ENCODE peak calls at places on chromosomes 11 and 22, in nine cellular contexts. H is cardiac muscle cell; F is CD8-positive, alpha-beta T cell; Y is neural progenitor cell; B is heart right ventricle; V is endothelial cell of umbilical vein; C is thoracic aorta; Q is adrenal gland; O is SK-N-SH. Z is an unnamed sample.

GRCh38 chr22:31647921-31648320 is 14.1 kb downstream of the PISD start:
- DNase-seq in H (no peak), F (no peak), Y (no peak), O (no peak), V (no peak), C (no peak), Q (no peak), B (no peak), Z (no peak)

GRCh38 chr11:11163669-11164377 is 189.2 kb downstream of the CSNK2A3 start:
- DNase-seq in F (no peak), H (no peak), B (no peak), Q (no peak), Y (no peak), C (no peak), O (no peak), V (no peak), Z (no peak)

GRCh38 chr11:123302751-123303195 is 107.7 kb upstream of the CLMP start:
- DNase-seq in B (no peak), C (no peak), O (no peak), Q (no peak), F (no peak), V (no peak), H (peak; percentile 56), Y (peak; percentile 27), Z (no peak)

GRCh38 chr11:2587976-2588748 is 111.6 kb downstream of the KCNQ1OT1 start:
- DNase-seq in F (no peak), C (no peak), O (peak; percentile 49), B (no peak), Q (peak; percentile 19), V (no peak), Y (no peak), H (no peak), Z (no peak)

GRCh38 chr11:26953770-26954392 is 40.0 kb upstream of the FIBIN start:
- DNase-seq in B (no peak), Y (no peak), V (peak; percentile 3), Q (no peak), F (no peak), H (peak; percentile 92), O (peak; percentile 27), C (no peak), Z (no peak)

GRCh38 chr11:131914299-131914902 is 544.0 kb downstream of the NTM start:
- DNase-seq in B (no peak), F (no peak), O (peak; percentile 34), Y (no peak), C (no peak), V (peak; percentile 20), Q (no peak), H (peak; percentile 41), Z (no peak)

GRCh38 chr22:37462426-37462825 is 23.8 kb downstream of the MFNG start:
- DNase-seq in Q (no peak), F (no peak), H (no peak), C (no peak), B (no peak), V (no peak), Y (no peak), O (peak; percentile 69), Z (no peak)

GRCh38 chr11:32121012-32121411 is 30.1 kb downstream of the RCN1 start:
- DNase-seq in H (no peak), F (no peak), Y (no peak), O (no peak), V (no peak), C (no peak), Q (no peak), B (no peak), Z (no peak)

GRCh38 chr11:68411501-68411991 is 49.0 kb upstream of the PPP6R3 start:
- DNase-seq in B (no peak), Y (no peak), O (no peak), F (no peak), H (no peak), V (no peak), C (no peak), Q (no peak), Z (peak; percentile 82)

GRCh38 chr11:70064726-70065317 is 13.3 kb upstream of the ANO1 start:
- DNase-seq in Y (no peak), V (no peak), H (no peak), C (no peak), F (no peak), B (no peak), O (no peak), Q (no peak), Z (no peak)

GRCh38 chr11:134883484-134883883 is 471.4 kb upstream of the B3GAT1 start:
- DNase-seq in F (no peak), H (no peak), Q (no peak), C (no peak), B (no peak), O (no peak), Y (no peak), V (no peak), Z (no peak)

GRCh38 chr11:104813532-104813931 is 84.7 kb downstream of the CASP12 start:
- DNase-seq in V (no peak), C (no peak), O (no peak), Y (no peak), H (no peak), F (no peak), Q (no peak), B (no peak), Z (no peak)

GRCh38 chr11:69662806-69663205 is 12.3 kb downstream of the LTO1 start:
- DNase-seq in F (no peak), Q (no peak), V (no peak), O (peak; percentile 19), H (no peak), Y (no peak), C (no peak), B (no peak), Z (peak; percentile 26)

GRCh38 chr11:117874910-117875396 is 1.5 kb downstream of the FXYD6 start:
- DNase-seq in Q (no peak), C (no peak), H (no peak), B (no peak), Y (no peak), V (no peak), O (no peak), F (no peak), Z (no peak)

GRCh38 chr11:117876341-117877119 is at the start of gene FXYD6:
- DNase-seq in C (no peak), Q (peak; percentile 55), B (peak; percentile 77), O (peak; percentile 95), V (no peak), H (peak; percentile 40), Y (peak; percentile 92), F (no peak), Z (no peak)

GRCh38 chr11:117876049-117876340 is 463 bp downstream of the FXYD6 start:
- DNase-seq in V (no peak), Q (no peak), Y (no peak), B (no peak), H (no peak), F (no peak), O (no peak), C (no peak), Z (no peak)

GRCh38 chr11:117874253-117874909 is 2.1 kb downstream of the FXYD6 start:
- DNase-seq in V (no peak), Y (peak; percentile 35), B (no peak), C (no peak), F (no peak), H (no peak), Q (no peak), O (no peak), Z (no peak)

DNA sequence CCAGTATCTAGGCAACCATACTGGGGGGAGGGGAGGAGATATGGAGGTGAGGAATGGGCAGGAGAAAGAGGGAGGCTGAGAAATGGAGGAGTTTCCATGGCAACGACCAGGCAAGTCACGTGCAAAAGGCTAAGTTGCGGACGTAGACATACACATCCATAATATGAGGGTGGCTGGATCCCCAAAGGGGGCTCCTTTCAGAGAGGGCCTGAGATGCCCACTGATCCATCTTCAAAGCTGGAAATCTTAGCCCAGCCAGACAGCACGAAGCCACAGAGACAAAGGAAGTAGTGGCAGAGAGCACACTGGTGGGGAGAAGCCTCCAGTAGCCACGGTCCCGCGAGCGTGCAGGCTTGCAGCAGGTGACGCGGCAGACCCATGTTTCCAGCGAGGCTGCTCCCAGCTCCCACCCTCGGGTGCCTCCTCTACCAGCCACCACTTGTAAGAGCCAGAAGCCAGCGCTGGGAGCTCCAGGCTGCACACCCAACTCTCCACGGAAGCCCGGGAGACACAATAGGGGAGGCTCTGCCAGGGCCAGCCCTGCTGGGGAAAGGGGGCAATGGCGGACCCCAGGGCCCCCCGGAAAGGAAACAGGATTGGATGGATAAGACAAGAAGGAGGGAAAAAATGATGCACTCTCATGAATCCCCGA is 935 bp downstream of the FXYD6 start:
- DNase-seq in O (peak; percentile 79), C (no peak), Y (peak; percentile 64), Q (no peak), B (no peak), F (no peak), H (no peak), V (no peak), Z (no peak)
- H3K27ac ChIP-seq in O (no peak overlapping the region), C (no peak overlapping the region), Y (no peak overlapping the region), Q (no peak overlapping the region), B (peak overlapping the region; percentile 96), F (no peak overlapping the region), H (no peak overlapping the region), V (no peak overlapping the region), Z (peak overlapping the region; percentile 79)

GRCh38 chr11:119934866-119935265 is 203.0 kb downstream of the TRIM29 start:
- DNase-seq in C (no peak), Y (no peak), O (peak; percentile 43), V (no peak), B (no peak), F (no peak), Q (no peak), H (no peak), Z (no peak)

GRCh38 chr11:119933584-119933983 is 204.3 kb downstream of the TRIM29 start:
- DNase-seq in O (no peak), B (no peak), V (no peak), C (no peak), Q (no peak), F (no peak), Y (no peak), H (no peak), Z (no peak)

GRCh38 chr11:119935341-119935925 is 202.5 kb downstream of the TRIM29 start:
- DNase-seq in H (no peak), Y (no peak), C (no peak), F (no peak), Q (no peak), O (peak; percentile 83), V (no peak), B (no peak), Z (no peak)

GRCh38 chr11:119933164-119933563 is 204.2 kb upstream of the NECTIN1 start:
- DNase-seq in Y (no peak), V (no peak), F (no peak), C (no peak), Q (no peak), O (peak; percentile 33), H (no peak), B (no peak), Z (no peak)

GRCh38 chr11:119934267-119934666 is 203.6 kb downstream of the TRIM29 start:
- DNase-seq in Q (no peak), B (no peak), Y (no peak), F (no peak), C (no peak), H (no peak), O (no peak), V (no peak), Z (no peak)
- H3K9me3 ChIP-seq in Q (no peaks in the 10 kb centered on the region), B (no peaks in the 10 kb centered on the region), Y (no peaks in the 10 kb centered on the region), F (no peaks in the 10 kb centered on the region), C (no peaks in the 10 kb centered on the region), H (no peaks in the 10 kb centered on the region), O (no peaks in the 10 kb centered on the region), V (no peaks in the 10 kb centered on the region), Z (no peaks in the 10 kb centered on the region)

GRCh38 chr11:122202951-122203456 is 87.0 kb upstream of the BLID start:
- DNase-seq in B (peak; percentile 66), H (peak; percentile 83), Y (peak; percentile 81), V (no peak), O (peak; percentile 79), Q (peak; percentile 77), F (no peak), C (no peak), Z (peak; percentile 60)
- H3K4me3 ChIP-seq in B (peak overlapping the region; percentile 36), H (no peak overlapping the region), Y (no peak overlapping the region), V (peak overlapping the region; percentile 72), O (peak overlapping the region; percentile 67), Q (no peak overlapping the region), F (no peak overlapping the region), C (peak overlapping the region; percentile 75), Z (no peak overlapping the region)

GRCh38 chr22:40535642-40536041 is 100.9 kb downstream of the MRTFA start:
- DNase-seq in B (no peak), F (no peak), H (no peak), V (no peak), Y (no peak), C (no peak), O (no peak), Q (no peak), Z (no peak)
- H3K27ac ChIP-seq in B (peak overlapping the region; percentile 59), F (no peak overlapping the region), H (peak overlapping the region; percentile 23), V (no peak overlapping the region), Y (no peak overlapping the region), C (peak overlapping the region; percentile 73), O (peak overlapping the region; percentile 97), Q (no peak overlapping the region), Z (no peak overlapping the region)